ENCODE peak calls at places on chromosomes 16 and 17, in seven cellular contexts. One of them, this sample, is unnamed.

GRCh38 chr16:79970551-79971236 is 370.2 kb upstream of the MAF start:
- DNase-seq in Daoy: peak
- DNase-seq in CD4-positive, alpha-beta T cell: no peak
- DNase-seq in T-helper 2 cell: no peak
- DNase-seq in amniotic stem cell: no peak
- DNase-seq in COR-L47: no peak
- DNase-seq in colonic mucosa: peak
- DNase-seq in this sample: no peak

GRCh38 chr17:67136191-67137025 is 92.1 kb downstream of the CACNG1 start:
- DNase-seq in Daoy: no peak
- DNase-seq in CD4-positive, alpha-beta T cell: no peak
- DNase-seq in T-helper 2 cell: no peak
- DNase-seq in amniotic stem cell: peak
- DNase-seq in COR-L47: no peak
- DNase-seq in colonic mucosa: no peak
- DNase-seq in this sample: no peak

GRCh38 chr17:66240630-66241029 is 11.4 kb upstream of the APOH start:
- DNase-seq in Daoy: no peak
- DNase-seq in CD4-positive, alpha-beta T cell: no peak
- DNase-seq in T-helper 2 cell: no peak
- DNase-seq in amniotic stem cell: no peak
- DNase-seq in COR-L47: no peak
- DNase-seq in colonic mucosa: no peak
- DNase-seq in this sample: no peak

GRCh38 chr17:48045270-48046001 is 2.7 kb upstream of the NFE2L1 start:
- DNase-seq in Daoy: peak
- DNase-seq in CD4-positive, alpha-beta T cell: no peak
- DNase-seq in T-helper 2 cell: no peak
- DNase-seq in amniotic stem cell: no peak
- DNase-seq in COR-L47: no peak
- DNase-seq in colonic mucosa: peak
- DNase-seq in this sample: no peak

GRCh38 chr17:77620282-77620681 is 338.2 kb upstream of the TNRC6C start:
- DNase-seq in Daoy: no peak
- DNase-seq in CD4-positive, alpha-beta T cell: no peak
- DNase-seq in T-helper 2 cell: no peak
- DNase-seq in amniotic stem cell: no peak
- DNase-seq in COR-L47: no peak
- DNase-seq in colonic mucosa: no peak
- DNase-seq in this sample: no peak

GRCh38 chr16:10180771-10181163 is 1.5 kb downstream of the GRIN2A start:
- DNase-seq in Daoy: peak
- DNase-seq in CD4-positive, alpha-beta T cell: no peak
- DNase-seq in T-helper 2 cell: no peak
- DNase-seq in amniotic stem cell: no peak
- DNase-seq in COR-L47: no peak
- DNase-seq in colonic mucosa: peak
- DNase-seq in this sample: peak

GRCh38 chr17:37168731-37169353 is 206.9 kb upstream of the C17orf78 start:
- DNase-seq in Daoy: no peak
- DNase-seq in CD4-positive, alpha-beta T cell: no peak
- DNase-seq in T-helper 2 cell: no peak
- DNase-seq in amniotic stem cell: no peak
- DNase-seq in COR-L47: no peak
- DNase-seq in colonic mucosa: no peak
- DNase-seq in this sample: no peak

GRCh38 chr16:15749371-15749770 is 99.3 kb downstream of the NDE1 start:
- DNase-seq in Daoy: no peak
- DNase-seq in CD4-positive, alpha-beta T cell: no peak
- DNase-seq in T-helper 2 cell: no peak
- DNase-seq in amniotic stem cell: no peak
- DNase-seq in COR-L47: no peak
- DNase-seq in colonic mucosa: no peak
- DNase-seq in this sample: no peak

GRCh38 chr16:24977673-24978065 is 37.5 kb downstream of the ARHGAP17 start:
- DNase-seq in Daoy: no peak
- DNase-seq in CD4-positive, alpha-beta T cell: no peak
- DNase-seq in T-helper 2 cell: no peak
- DNase-seq in amniotic stem cell: peak
- DNase-seq in COR-L47: no peak
- DNase-seq in colonic mucosa: no peak
- DNase-seq in this sample: no peak

GRCh38 chr16:2147981-2148671 is at the start of gene RAB26:
- DNase-seq in Daoy: peak
- DNase-seq in CD4-positive, alpha-beta T cell: peak
- DNase-seq in T-helper 2 cell: peak
- DNase-seq in amniotic stem cell: no peak
- DNase-seq in COR-L47: peak
- DNase-seq in colonic mucosa: peak
- DNase-seq in this sample: no peak

GRCh38 chr16:88512728-88513674 is 57.2 kb upstream of the ZC3H18 start:
- DNase-seq in Daoy: no peak
- DNase-seq in CD4-positive, alpha-beta T cell: no peak
- DNase-seq in T-helper 2 cell: no peak
- DNase-seq in amniotic stem cell: no peak
- DNase-seq in COR-L47: no peak
- DNase-seq in colonic mucosa: no peak
- DNase-seq in this sample: no peak

GRCh38 chr17:78414178-78415162 is 36.0 kb downstream of the PGS1 start:
- DNase-seq in Daoy: no peak
- DNase-seq in CD4-positive, alpha-beta T cell: peak
- DNase-seq in T-helper 2 cell: no peak
- DNase-seq in amniotic stem cell: no peak
- DNase-seq in COR-L47: no peak
- DNase-seq in colonic mucosa: no peak
- DNase-seq in this sample: no peak

GRCh38 chr16:48824271-48824670 is 214.3 kb upstream of the N4BP1 start:
- DNase-seq in Daoy: no peak
- DNase-seq in CD4-positive, alpha-beta T cell: no peak
- DNase-seq in T-helper 2 cell: no peak
- DNase-seq in amniotic stem cell: no peak
- DNase-seq in COR-L47: no peak
- DNase-seq in colonic mucosa: no peak
- DNase-seq in this sample: no peak

GRCh38 chr17:17156107-17156506 is 50.0 kb downstream of the PLD6 start:
- DNase-seq in Daoy: peak
- DNase-seq in CD4-positive, alpha-beta T cell: no peak
- DNase-seq in T-helper 2 cell: no peak
- DNase-seq in amniotic stem cell: no peak
- DNase-seq in COR-L47: no peak
- DNase-seq in colonic mucosa: no peak
- DNase-seq in this sample: no peak

GRCh38 chr17:43140396-43141332 is 15.5 kb upstream of the BRCA1 start:
- DNase-seq in Daoy: no peak
- DNase-seq in CD4-positive, alpha-beta T cell: no peak
- DNase-seq in T-helper 2 cell: no peak
- DNase-seq in amniotic stem cell: no peak
- DNase-seq in COR-L47: no peak
- DNase-seq in colonic mucosa: no peak
- DNase-seq in this sample: no peak

GRCh38 chr17:53142890-53143289 is 679.8 kb upstream of the KIF2B start:
- DNase-seq in Daoy: no peak
- DNase-seq in CD4-positive, alpha-beta T cell: no peak
- DNase-seq in T-helper 2 cell: no peak
- DNase-seq in amniotic stem cell: no peak
- DNase-seq in COR-L47: no peak
- DNase-seq in colonic mucosa: no peak
- DNase-seq in this sample: no peak

GRCh38 chr17:50207792-50208567 is 6.5 kb upstream of the COL1A1 start:
- DNase-seq in Daoy: peak
- DNase-seq in CD4-positive, alpha-beta T cell: no peak
- DNase-seq in T-helper 2 cell: no peak
- DNase-seq in amniotic stem cell: no peak
- DNase-seq in COR-L47: no peak
- DNase-seq in colonic mucosa: no peak
- DNase-seq in this sample: no peak

GRCh38 chr17:79979841-79980215 is 55.8 kb downstream of the TBC1D16 start:
- DNase-seq in Daoy: no peak
- DNase-seq in CD4-positive, alpha-beta T cell: no peak
- DNase-seq in T-helper 2 cell: no peak
- DNase-seq in amniotic stem cell: no peak
- DNase-seq in COR-L47: no peak
- DNase-seq in colonic mucosa: no peak
- DNase-seq in this sample: no peak

GRCh38 chr17:82831041-82831817 is 8.6 kb downstream of the ZNF750 start:
- DNase-seq in Daoy: no peak
- DNase-seq in CD4-positive, alpha-beta T cell: no peak
- DNase-seq in T-helper 2 cell: no peak
- DNase-seq in amniotic stem cell: no peak
- DNase-seq in COR-L47: no peak
- DNase-seq in colonic mucosa: no peak
- DNase-seq in this sample: no peak

GRCh38 chr16:85220125-85220839 is 108.0 kb upstream of the CIBAR2 start:
- DNase-seq in Daoy: peak
- DNase-seq in CD4-positive, alpha-beta T cell: no peak
- DNase-seq in T-helper 2 cell: no peak
- DNase-seq in amniotic stem cell: peak
- DNase-seq in COR-L47: peak
- DNase-seq in colonic mucosa: peak
- DNase-seq in this sample: no peak

GRCh38 chr16:27463741-27464662 is 62.0 kb downstream of the IL21R start:
- DNase-seq in Daoy: no peak
- DNase-seq in CD4-positive, alpha-beta T cell: peak
- DNase-seq in T-helper 2 cell: no peak
- DNase-seq in amniotic stem cell: no peak
- DNase-seq in COR-L47: no peak
- DNase-seq in colonic mucosa: no peak
- DNase-seq in this sample: no peak

GRCh38 chr16:50068550-50068949 is 2.8 kb downstream of the HEATR3 start:
- DNase-seq in Daoy: no peak
- DNase-seq in CD4-positive, alpha-beta T cell: no peak
- DNase-seq in T-helper 2 cell: no peak
- DNase-seq in amniotic stem cell: no peak
- DNase-seq in COR-L47: no peak
- DNase-seq in colonic mucosa: no peak
- DNase-seq in this sample: no peak

GRCh38 chr17:71792966-71793365 is 327.9 kb upstream of the SOX9 start:
- DNase-seq in Daoy: peak
- DNase-seq in CD4-positive, alpha-beta T cell: no peak
- DNase-seq in T-helper 2 cell: no peak
- DNase-seq in amniotic stem cell: no peak
- DNase-seq in COR-L47: no peak
- DNase-seq in colonic mucosa: no peak
- DNase-seq in this sample: no peak

GRCh38 chr16:83045790-83046189 is 419.0 kb downstream of the CDH13 start:
- DNase-seq in Daoy: no peak
- DNase-seq in CD4-positive, alpha-beta T cell: no peak
- DNase-seq in T-helper 2 cell: no peak
- DNase-seq in amniotic stem cell: no peak
- DNase-seq in COR-L47: no peak
- DNase-seq in colonic mucosa: no peak
- DNase-seq in this sample: no peak

GRCh38 chr17:21573961-21574610 is 118.2 kb upstream of the KCNJ18 start:
- DNase-seq in Daoy: no peak
- DNase-seq in CD4-positive, alpha-beta T cell: peak
- DNase-seq in T-helper 2 cell: no peak
- DNase-seq in amniotic stem cell: no peak
- DNase-seq in COR-L47: no peak
- DNase-seq in colonic mucosa: peak
- DNase-seq in this sample: no peak

GRCh38 chr17:80307994-80308671 is 47.5 kb downstream of the RNF213 start:
- DNase-seq in Daoy: no peak
- DNase-seq in CD4-positive, alpha-beta T cell: no peak
- DNase-seq in T-helper 2 cell: no peak
- DNase-seq in amniotic stem cell: no peak
- DNase-seq in COR-L47: no peak
- DNase-seq in colonic mucosa: no peak
- DNase-seq in this sample: no peak

GRCh38 chr16:85838876-85839585 is 39.5 kb downstream of the COX4I1 start:
- DNase-seq in Daoy: no peak
- DNase-seq in CD4-positive, alpha-beta T cell: no peak
- DNase-seq in T-helper 2 cell: no peak
- DNase-seq in amniotic stem cell: no peak
- DNase-seq in COR-L47: no peak
- DNase-seq in colonic mucosa: no peak
- DNase-seq in this sample: no peak

GRCh38 chr16:1696863-1697262 is 9.1 kb upstream of the MAPK8IP3 start:
- DNase-seq in Daoy: no peak
- DNase-seq in CD4-positive, alpha-beta T cell: no peak
- DNase-seq in T-helper 2 cell: no peak
- DNase-seq in amniotic stem cell: no peak
- DNase-seq in COR-L47: no peak
- DNase-seq in colonic mucosa: no peak
- DNase-seq in this sample: no peak

GRCh38 chr17:74804683-74805082 is 28.5 kb upstream of the NAT9 start:
- DNase-seq in Daoy: no peak
- DNase-seq in CD4-positive, alpha-beta T cell: no peak
- DNase-seq in T-helper 2 cell: no peak
- DNase-seq in amniotic stem cell: no peak
- DNase-seq in COR-L47: no peak
- DNase-seq in colonic mucosa: no peak
- DNase-seq in this sample: no peak

GRCh38 chr17:5854871-5855554 is 215.2 kb upstream of the WSCD1 start:
- DNase-seq in Daoy: no peak
- DNase-seq in CD4-positive, alpha-beta T cell: no peak
- DNase-seq in T-helper 2 cell: no peak
- DNase-seq in amniotic stem cell: no peak
- DNase-seq in COR-L47: no peak
- DNase-seq in colonic mucosa: no peak
- DNase-seq in this sample: no peak

GRCh38 chr17:39740357-39741111 is 2.8 kb downstream of the GRB7 start:
- DNase-seq in Daoy: peak
- DNase-seq in CD4-positive, alpha-beta T cell: no peak
- DNase-seq in T-helper 2 cell: no peak
- DNase-seq in amniotic stem cell: no peak
- DNase-seq in COR-L47: peak
- DNase-seq in colonic mucosa: peak
- DNase-seq in this sample: no peak

GRCh38 chr16:73663720-73664119 is 615.8 kb upstream of the ZFHX3 start:
- DNase-seq in Daoy: no peak
- DNase-seq in CD4-positive, alpha-beta T cell: no peak
- DNase-seq in T-helper 2 cell: no peak
- DNase-seq in amniotic stem cell: no peak
- DNase-seq in COR-L47: no peak
- DNase-seq in colonic mucosa: no peak
- DNase-seq in this sample: no peak

GRCh38 chr16:5633845-5634440 is 536.3 kb upstream of the EEF2KMT start:
- DNase-seq in Daoy: no peak
- DNase-seq in CD4-positive, alpha-beta T cell: no peak
- DNase-seq in T-helper 2 cell: no peak
- DNase-seq in amniotic stem cell: no peak
- DNase-seq in COR-L47: peak
- DNase-seq in colonic mucosa: no peak
- DNase-seq in this sample: no peak

GRCh38 chr16:46886764-46887523 is 2.8 kb downstream of the GPT2 start:
- DNase-seq in Daoy: no peak
- DNase-seq in CD4-positive, alpha-beta T cell: no peak
- DNase-seq in T-helper 2 cell: no peak
- DNase-seq in amniotic stem cell: no peak
- DNase-seq in COR-L47: no peak
- DNase-seq in colonic mucosa: no peak
- DNase-seq in this sample: no peak

GRCh38 chr17:39191750-39192510 is 5.5 kb downstream of the CACNB1 start:
- DNase-seq in Daoy: no peak
- DNase-seq in CD4-positive, alpha-beta T cell: no peak
- DNase-seq in T-helper 2 cell: no peak
- DNase-seq in amniotic stem cell: no peak
- DNase-seq in COR-L47: no peak
- DNase-seq in colonic mucosa: no peak
- DNase-seq in this sample: no peak

GRCh38 chr16:57609541-57610401 is 18.7 kb upstream of the ADGRG1 start:
- DNase-seq in Daoy: no peak
- DNase-seq in CD4-positive, alpha-beta T cell: peak
- DNase-seq in T-helper 2 cell: no peak
- DNase-seq in amniotic stem cell: no peak
- DNase-seq in COR-L47: no peak
- DNase-seq in colonic mucosa: peak
- DNase-seq in this sample: no peak

GRCh38 chr16:80324371-80324770 is 216.4 kb upstream of the DYNLRB2 start:
- DNase-seq in Daoy: no peak
- DNase-seq in CD4-positive, alpha-beta T cell: no peak
- DNase-seq in T-helper 2 cell: no peak
- DNase-seq in amniotic stem cell: no peak
- DNase-seq in COR-L47: no peak
- DNase-seq in colonic mucosa: no peak
- DNase-seq in this sample: no peak

GRCh38 chr16:62665269-62665668 is 629.0 kb upstream of the CDH8 start:
- DNase-seq in Daoy: no peak
- DNase-seq in CD4-positive, alpha-beta T cell: no peak
- DNase-seq in T-helper 2 cell: no peak
- DNase-seq in amniotic stem cell: no peak
- DNase-seq in COR-L47: no peak
- DNase-seq in colonic mucosa: no peak
- DNase-seq in this sample: no peak

This sample was measured in endothelial cell.